ENCODE peak calls at places on chromosomes 7 and 10, in seven cellular contexts. Q is A549, R is adrenal gland, T is breast epithelium, G is left ventricle myocardium inferior, J is stomach, L is H1. I is an unnamed sample.

GRCh38 chr10:97667462-97667861 is 19.6 kb downstream of the AVPI1 start:
- DNase-seq in Q (no peak), R (no peak), T (no peak), G (no peak), J (no peak), L (no peak), I (no peak)

GRCh38 chr7:7183061-7183832 is 903 bp downstream of the C1GALT1 start:
- DNase-seq in Q (peak; percentile 52), R (peak; percentile 41), T (peak; percentile 48), G (peak; percentile 54), J (peak; percentile 78), L (no peak), I (peak; percentile 74)

GRCh38 chr10:124130198-124130597 is 36.8 kb upstream of the CHST15 start:
- DNase-seq in Q (no peak), R (no peak), T (no peak), G (no peak), J (no peak), L (no peak), I (no peak)

GRCh38 chr7:16062269-16062668 is 359.1 kb downstream of the CRPPA start:
- DNase-seq in Q (no peak), R (no peak), T (no peak), G (no peak), J (no peak), L (no peak), I (no peak)

GRCh38 chr10:118045154-118045841 is 1.4 kb downstream of the RAB11FIP2 start:
- DNase-seq in Q (no peak), R (no peak), T (no peak), G (no peak), J (no peak), L (no peak), I (no peak)

GRCh38 chr10:110274072-110274627 is 30.6 kb downstream of the SMNDC1 start:
- DNase-seq in Q (no peak), R (no peak), T (no peak), G (no peak), J (no peak), L (no peak), I (no peak)

GRCh38 chr7:38702002-38702535 is 70.9 kb upstream of the AMPH start:
- DNase-seq in Q (no peak), R (no peak), T (no peak), G (no peak), J (no peak), L (no peak), I (no peak)

GRCh38 chr7:27774717-27775328 is 34.9 kb downstream of the TAX1BP1 start:
- DNase-seq in Q (peak; percentile 55), R (no peak), T (no peak), G (no peak), J (no peak), L (no peak), I (no peak)

GRCh38 chr7:45421096-45421495 is 153.1 kb upstream of the ADCY1 start:
- DNase-seq in Q (no peak), R (no peak), T (no peak), G (no peak), J (no peak), L (no peak), I (no peak)

GRCh38 chr10:49395741-49396665 is at the start of gene DRGX:
- DNase-seq in Q (no peak), R (no peak), T (no peak), G (no peak), J (no peak), L (no peak), I (no peak)

GRCh38 chr7:66669088-66669487 is 40.4 kb downstream of the KCTD7 start:
- DNase-seq in Q (no peak), R (no peak), T (no peak), G (peak; percentile 42), J (no peak), L (no peak), I (no peak)

GRCh38 chr10:133297504-133297903 is 11.2 kb downstream of the TUBGCP2 start:
- DNase-seq in Q (no peak), R (no peak), T (no peak), G (no peak), J (no peak), L (no peak), I (peak; percentile 28)

GRCh38 chr10:79266543-79267312 is 80.5 kb upstream of the PPIF start:
- DNase-seq in Q (no peak), R (peak; percentile 76), T (no peak), G (peak; percentile 70), J (peak; percentile 47), L (no peak), I (no peak)
- TF ChIP-seq CTCF in Q (no peak), R (no peak), T (no peak), G (no peak), J (no peak), L (no peak), I (no peak)

GRCh38 chr10:43864622-43865021 is 215.9 kb upstream of the ZNF32 start:
- DNase-seq in Q (no peak), R (no peak), T (no peak), G (no peak), J (no peak), L (no peak), I (no peak)
- H3K27ac ChIP-seq in Q (peak overlapping the region; percentile 66), R (no peak overlapping the region), T (peak overlapping the region; percentile 89), G (peak overlapping the region; percentile 87), J (peak overlapping the region; percentile 76), L (no peak overlapping the region), I (peak overlapping the region; percentile 46)

GRCh38 chr10:79132681-79133381 is 64.1 kb downstream of the ZMIZ1 start:
- DNase-seq in Q (no peak), R (no peak), T (no peak), G (no peak), J (no peak), L (no peak), I (no peak)
- H3K4me1 ChIP-seq in Q (peaks cover 92% of the 10 kb centered on the region), R (peaks cover 93% of the 10 kb centered on the region), T (no peaks in the 10 kb centered on the region), G (peaks cover 100% of the 10 kb centered on the region), J (peaks cover 96% of the 10 kb centered on the region), L (peaks cover 35% of the 10 kb centered on the region), I (peaks cover 2% of the 10 kb centered on the region)

DNA sequence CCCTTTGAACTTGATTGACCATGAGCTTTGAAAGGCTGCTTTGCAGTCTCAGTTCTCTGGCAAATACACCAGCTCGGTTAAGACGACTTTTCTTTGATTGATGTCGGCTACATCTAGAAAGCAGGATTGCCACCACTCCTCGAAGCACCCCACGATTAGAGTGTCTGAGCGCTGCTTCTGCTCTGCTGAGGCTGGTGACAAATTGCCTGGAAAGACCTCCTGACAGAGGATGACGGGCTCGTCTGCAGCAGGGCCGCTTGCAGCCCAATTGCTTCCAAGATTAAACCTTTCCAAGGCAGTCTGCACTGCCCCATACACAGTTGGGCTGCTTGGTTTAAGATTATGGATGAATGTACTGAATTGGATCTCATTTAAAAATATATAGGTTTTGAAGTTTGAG is 182.0 kb downstream of the CUX1 start:
- DNase-seq in Q (no peak), R (no peak), T (no peak), G (no peak), J (no peak), L (no peak), I (no peak)
- TF ChIP-seq CTCF in Q (no peak), R (no peak), T (no peak), G (no peak), J (no peak), L (no peak), I (no peak)

GRCh38 chr10:128871671-128872231 is 595.3 kb upstream of the MGMT start:
- DNase-seq in Q (no peak), R (no peak), T (no peak), G (no peak), J (no peak), L (no peak), I (no peak)

GRCh38 chr10:128868481-128868880 is 598.6 kb upstream of the MGMT start:
- DNase-seq in Q (no peak), R (no peak), T (no peak), G (no peak), J (no peak), L (no peak), I (no peak)

GRCh38 chr10:128869101-128869712 is 597.8 kb upstream of the MGMT start:
- DNase-seq in Q (no peak), R (no peak), T (no peak), G (no peak), J (no peak), L (no peak), I (no peak)

GRCh38 chr10:128873408-128873807 is 593.6 kb upstream of the MGMT start:
- DNase-seq in Q (no peak), R (no peak), T (no peak), G (no peak), J (no peak), L (no peak), I (no peak)

DNA sequence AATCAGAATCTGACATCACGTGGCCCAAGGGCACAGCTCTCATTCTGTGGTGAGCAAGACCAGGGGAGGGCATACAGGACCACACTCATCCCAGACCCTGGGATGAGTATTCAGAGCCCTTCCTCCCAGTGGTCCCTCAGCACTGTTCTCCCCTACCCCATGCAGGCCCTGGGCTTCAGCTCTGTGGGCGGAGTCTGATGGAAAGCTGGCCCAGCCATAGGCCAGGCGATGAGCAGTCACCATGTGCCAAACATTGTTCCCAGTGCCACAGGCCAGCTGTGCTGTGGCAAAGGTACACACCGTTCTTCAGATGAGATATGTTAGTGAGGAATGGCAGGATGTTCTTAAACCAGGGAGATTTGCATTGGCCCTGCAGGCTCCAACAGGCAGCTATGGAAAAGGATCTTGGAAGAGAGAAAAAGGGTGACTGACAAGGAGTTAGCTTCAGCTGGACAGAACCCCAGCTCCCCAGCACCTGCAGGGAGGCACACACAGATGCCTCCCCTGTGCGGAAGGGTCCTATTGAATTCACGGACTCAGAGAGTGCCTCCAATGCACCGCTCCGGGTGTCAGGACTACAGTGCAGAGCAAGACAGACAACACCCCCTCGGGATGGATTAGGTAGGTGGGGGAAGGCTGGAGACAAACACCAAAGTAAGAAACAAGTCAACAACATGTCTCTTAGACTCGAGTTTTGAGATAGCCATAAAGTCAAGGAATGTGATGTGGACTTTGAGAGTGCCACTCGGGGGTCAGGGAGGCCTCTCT is 596.0 kb upstream of the MGMT start:
- DNase-seq in Q (no peak), R (no peak), T (no peak), G (peak; percentile 30), J (no peak), L (no peak), I (no peak)
- H3K27ac ChIP-seq in Q (no peak overlapping the region), R (no peak overlapping the region), T (no peak overlapping the region), G (no peak overlapping the region), J (no peak overlapping the region), L (no peak overlapping the region), I (no peak overlapping the region)

I was measured in pancreas.